ENCODE peak calls at places on chromosomes 3 and 15, in nine cellular contexts. T, E, Q, H, Z, C, K, Y and F are unnamed samples.

GRCh38 chr15:63492541-63493077 is 11.8 kb upstream of the USP3 start:
- DNase-seq in K (no peak), Z (no peak), Y (no peak), Q (no peak), H (no peak), E (peak; percentile 50), T (no peak), C (no peak), F (peak; percentile 51)

GRCh38 chr3:25040739-25041138 is 387.3 kb upstream of the RARB start:
- DNase-seq in H (no peak), K (no peak), T (no peak), C (peak; percentile 60), Q (no peak), Y (no peak), Z (no peak), E (no peak), F (no peak)

GRCh38 chr3:159209459-159209858 is 407.6 kb downstream of the MFSD1 start:
- DNase-seq in Q (no peak), C (no peak), K (no peak), T (no peak), E (no peak), Z (no peak), H (no peak), Y (no peak), F (no peak)

GRCh38 chr3:56197259-56197965 is 270.9 kb downstream of the ERC2 start:
- DNase-seq in Z (no peak), E (no peak), C (no peak), K (no peak), T (no peak), Q (no peak), H (no peak), Y (no peak), F (peak; percentile 71)

GRCh38 chr3:126969586-126969985 is 13.3 kb upstream of the PLXNA1 start:
- DNase-seq in H (no peak), Y (no peak), C (no peak), K (no peak), T (no peak), E (no peak), Q (no peak), Z (no peak), F (no peak)

GRCh38 chr15:99712415-99712814 is 20.8 kb downstream of the LYSMD4 start:
- DNase-seq in Y (no peak), K (no peak), T (no peak), Z (peak; percentile 70), C (no peak), E (no peak), H (no peak), Q (no peak), F (no peak)

GRCh38 chr3:35670408-35670807 is 31.1 kb downstream of the ARPP21 start:
- DNase-seq in C (no peak), H (no peak), K (no peak), T (no peak), Q (no peak), Z (no peak), E (no peak), Y (no peak), F (no peak)

GRCh38 chr3:131630117-131630516 is 127.3 kb upstream of the MRPL3 start:
- DNase-seq in T (no peak), K (no peak), H (no peak), Y (no peak), Q (no peak), E (no peak), Z (no peak), C (no peak), F (peak; percentile 10)

GRCh38 chr3:131933665-131934064 is 101.1 kb downstream of the CPNE4 start:
- DNase-seq in T (no peak), C (no peak), Y (no peak), Q (no peak), Z (no peak), E (no peak), H (no peak), K (no peak), F (no peak)

GRCh38 chr3:178203650-178204049 is 332.6 kb upstream of the KCNMB2 start:
- DNase-seq in C (peak; percentile 62), Z (no peak), H (no peak), T (no peak), E (no peak), Y (no peak), Q (no peak), K (no peak), F (peak; percentile 4)

GRCh38 chr15:94234300-94234699 is 2.9 kb downstream of the MCTP2 start:
- DNase-seq in T (no peak), E (no peak), Y (no peak), Q (no peak), Z (no peak), C (no peak), H (no peak), K (no peak), F (peak; percentile 61)

GRCh38 chr3:25594007-25594502 is 70.7 kb downstream of the TOP2B start:
- DNase-seq in Y (peak; percentile 29), Z (peak; percentile 78), T (peak; percentile 55), H (no peak), E (no peak), K (peak; percentile 58), Q (no peak), C (peak; percentile 73), F (peak; percentile 64)

GRCh38 chr15:27222479-27222878 is 251.5 kb downstream of the GABRG3 start:
- DNase-seq in E (peak; percentile 43), Y (no peak), H (no peak), Z (no peak), C (peak; percentile 44), Q (no peak), K (peak; percentile 21), T (no peak), F (no peak)

GRCh38 chr3:69181592-69182211 is 59.3 kb upstream of the LMOD3 start:
- DNase-seq in T (peak; percentile 39), K (no peak), Q (no peak), Y (no peak), Z (no peak), H (peak; percentile 10), C (no peak), E (no peak), F (peak; percentile 38)

GRCh38 chr3:123088360-123088759 is 21.5 kb downstream of the PDIA5 start:
- DNase-seq in C (no peak), K (no peak), Y (no peak), H (no peak), Z (no peak), Q (no peak), E (no peak), T (no peak), F (no peak)

GRCh38 chr3:188689101-188689574 is 482.6 kb upstream of the TPRG1 start:
- DNase-seq in K (peak; percentile 69), H (no peak), Z (no peak), E (no peak), Q (no peak), Y (no peak), T (no peak), C (no peak), F (peak; percentile 82)

GRCh38 chr3:105656607-105657504 is 212.0 kb downstream of the CBLB start:
- DNase-seq in Y (no peak), Z (no peak), E (no peak), K (no peak), Q (no peak), H (no peak), T (no peak), C (no peak), F (no peak)

GRCh38 chr3:105662326-105662725 is 206.5 kb downstream of the CBLB start:
- DNase-seq in Z (no peak), Q (no peak), T (no peak), H (no peak), E (no peak), C (no peak), Y (no peak), K (no peak), F (no peak)

DNA sequence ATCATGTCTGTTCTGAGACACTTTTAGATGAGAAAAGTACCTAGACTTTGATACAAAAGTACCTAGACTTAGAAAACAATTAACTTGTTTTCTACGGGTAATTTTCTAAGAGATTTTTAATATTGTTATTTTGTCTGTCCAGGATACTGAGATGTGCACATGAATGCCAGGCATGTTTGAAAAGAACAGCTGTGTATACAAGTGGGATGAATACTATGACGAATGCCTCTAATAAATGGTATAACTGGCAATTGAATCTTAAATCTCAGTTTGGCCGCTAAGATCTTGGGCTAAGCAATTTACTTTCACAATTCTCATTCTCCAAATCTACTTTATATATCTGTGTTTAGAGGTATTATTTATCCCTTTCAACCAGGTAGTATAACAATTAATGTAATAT is 207.4 kb downstream of the CBLB start:
- DNase-seq in Q (no peak), H (no peak), T (no peak), Z (no peak), E (no peak), K (no peak), Y (no peak), C (no peak), F (no peak)
- TF ChIP-seq CTCF in Q (no peak), H (no peak), T (no peak), Z (no peak), E (no peak), K (no peak), Y (no peak), C (no peak), F (no peak)

DNA sequence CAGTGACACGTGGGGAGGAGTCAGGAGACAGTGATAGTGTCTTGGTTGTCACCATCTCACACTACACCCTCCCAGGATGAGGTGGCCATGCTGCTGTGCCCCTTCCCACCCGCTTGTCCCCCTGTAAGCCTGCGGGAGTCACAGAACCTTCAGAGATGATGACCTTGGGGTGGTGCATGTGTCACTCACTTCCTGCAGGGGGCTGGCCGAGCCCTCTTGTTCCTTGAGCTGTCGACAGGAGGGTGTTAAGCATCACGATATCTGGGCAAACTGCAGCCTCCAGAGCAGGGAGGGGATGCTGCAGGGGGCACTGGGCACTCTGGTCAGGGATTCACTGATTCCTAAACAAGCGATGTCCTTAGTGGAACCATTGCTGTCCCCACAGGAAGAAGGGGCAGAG is 27.7 kb downstream of the FAH start:
- DNase-seq in T (no peak), H (no peak), K (no peak), Z (peak; percentile 31), Q (no peak), E (no peak), C (no peak), Y (no peak), F (no peak)
- TF ChIP-seq CTCF in T (no peak), H (no peak), K (no peak), Z (peak; percentile 11), Q (no peak), E (no peak), C (no peak), Y (no peak), F (no peak)

DNA sequence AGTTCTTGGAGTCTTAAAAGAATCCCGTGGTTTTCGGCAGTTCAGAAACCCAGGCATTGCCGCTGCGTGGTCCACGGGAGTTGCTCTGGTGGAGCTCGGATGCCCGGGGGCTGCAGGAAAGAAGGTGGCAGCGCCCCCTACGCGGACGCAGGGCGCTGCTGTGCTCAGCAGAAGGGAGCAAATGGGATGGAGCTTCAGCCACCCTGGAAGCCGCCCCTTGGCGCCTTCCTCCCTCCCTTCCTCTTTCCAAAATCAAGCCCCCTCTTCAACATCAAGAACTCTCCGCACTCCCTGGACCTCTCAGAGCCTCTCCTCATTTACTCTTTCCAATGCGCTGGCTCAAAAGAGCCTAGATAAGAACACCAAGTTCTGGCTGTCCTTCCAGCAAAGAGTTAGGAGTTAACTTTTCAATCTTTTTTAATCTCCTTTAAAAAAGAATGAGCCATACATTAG is 880 bp upstream of the CHRNA7 start:
- DNase-seq in K (no peak), T (peak; percentile 80), Y (no peak), C (no peak), E (no peak), Q (peak; percentile 72), Z (peak; percentile 75), H (peak; percentile 62), F (no peak)
- TF ChIP-seq CTCF in K (peak; percentile 59), T (peak; percentile 55), Y (no peak), C (peak; percentile 15), E (no peak), Q (peak; percentile 52), Z (peak; percentile 61), H (peak; percentile 61), F (no peak)

GRCh38 chr3:99920530-99921376 is 103.1 kb downstream of the CMSS1 start:
- DNase-seq in Q (no peak), K (peak; percentile 90), H (no peak), C (no peak), T (peak; percentile 32), Y (no peak), E (peak; percentile 93), Z (peak; percentile 50), F (peak; percentile 73)
- TF ChIP-seq CTCF in Q (no peak), K (no peak), H (no peak), C (no peak), T (no peak), Y (no peak), E (no peak), Z (no peak), F (no peak)